ENCODE peak calls at places on chromosomes 13 and 19, in six cellular contexts. X, D, N, T, B and S are unnamed samples.

GRCh38 chr19:49114630-49115363 is 627 bp downstream of the LIN7B start:
- DNase-seq in B (peak; percentile 47), D (peak; percentile 69), N (no peak), X (no peak), T (peak; percentile 88), S (no peak)

GRCh38 chr13:98541701-98542203 is 35.2 kb downstream of the STK24 start:
- DNase-seq in T (no peak), D (no peak), B (peak; percentile 32), X (no peak), N (no peak), S (no peak)

GRCh38 chr19:49469828-49470614 is 4.0 kb upstream of the FLT3LG start:
- DNase-seq in B (no peak), T (no peak), D (no peak), X (peak; percentile 88), N (no peak), S (peak; percentile 84)

GRCh38 chr19:12790628-12791344 is 500 bp upstream of the JUNB start:
- DNase-seq in D (peak; percentile 23), X (no peak), N (no peak), B (no peak), T (no peak), S (no peak)

GRCh38 chr13:79245937-79246574 is 160.0 kb downstream of the RBM26 start:
- DNase-seq in T (no peak), D (no peak), B (no peak), X (peak; percentile 7), N (no peak), S (peak; percentile 16)

GRCh38 chr13:20654156-20654555 is 49.3 kb upstream of the IL17D start:
- DNase-seq in X (no peak), N (no peak), B (peak; percentile 13), T (no peak), D (peak; percentile 8), S (no peak)

GRCh38 chr13:92941167-92941566 is 285.4 kb upstream of the GPC6 start:
- DNase-seq in T (no peak), X (no peak), D (peak; percentile 21), B (peak; percentile 3), N (no peak), S (no peak)

GRCh38 chr13:40344270-40345148 is 321.9 kb downstream of the FOXO1 start:
- DNase-seq in B (peak; percentile 36), N (no peak), X (no peak), T (no peak), D (peak; percentile 85), S (peak; percentile 7)

GRCh38 chr19:43699506-43700367 is 16.1 kb upstream of the IRGC start:
- DNase-seq in T (peak; percentile 57), X (no peak), D (peak; percentile 46), N (no peak), B (peak; percentile 33), S (no peak)

GRCh38 chr13:51811046-51811445 is 7.1 kb upstream of the DHRS12 start:
- DNase-seq in N (peak; percentile 64), B (no peak), X (no peak), T (no peak), D (no peak), S (no peak)

GRCh38 chr13:40319699-40320586 is 346.5 kb downstream of the FOXO1 start:
- DNase-seq in B (no peak), X (no peak), N (no peak), D (no peak), T (no peak), S (no peak)

GRCh38 chr13:52980695-52981094 is 47.9 kb upstream of the OLFM4 start:
- DNase-seq in B (no peak), D (no peak), N (no peak), T (no peak), X (no peak), S (no peak)

GRCh38 chr13:111033172-111034133 is 81.7 kb upstream of the ARHGEF7 start:
- DNase-seq in N (no peak), X (no peak), T (no peak), D (no peak), B (no peak), S (no peak)

GRCh38 chr19:39131255-39131755 is 5.7 kb downstream of the PAK4 start:
- DNase-seq in B (peak; percentile 32), T (no peak), D (peak; percentile 31), X (no peak), N (no peak), S (no peak)

GRCh38 chr13:100630564-100630963 is 42.0 kb upstream of the GGACT start:
- DNase-seq in T (peak; percentile 14), B (no peak), N (peak; percentile 19), X (no peak), D (no peak), S (no peak)

GRCh38 chr19:11375143-11375948 is 880 bp downstream of the SWSAP1 start:
- DNase-seq in B (no peak), D (no peak), X (no peak), N (no peak), T (no peak), S (no peak)

GRCh38 chr19:14505488-14506239 is 9.7 kb upstream of the GIPC1 start:
- DNase-seq in B (peak; percentile 84), T (no peak), D (peak; percentile 64), X (no peak), N (no peak), S (no peak)

GRCh38 chr19:4694211-4694987 is 24.3 kb upstream of the MYDGF start:
- DNase-seq in D (peak; percentile 94), T (peak; percentile 48), B (peak; percentile 89), N (no peak), X (no peak), S (no peak)

GRCh38 chr19:39599116-39599515 is 3.2 kb upstream of the LGALS13 start:
- DNase-seq in N (no peak), B (peak; percentile 38), X (no peak), T (no peak), D (peak; percentile 42), S (no peak)

GRCh38 chr19:16111909-16112752 is 442 bp downstream of the RAB8A start:
- DNase-seq in T (no peak), D (no peak), N (no peak), B (no peak), X (no peak), S (no peak)

GRCh38 chr19:45090034-45090433 is 2.9 kb upstream of the PPP1R37 start:
- DNase-seq in B (no peak), X (no peak), N (no peak), D (no peak), T (no peak), S (no peak)

GRCh38 chr19:50458396-50459066 is 17.8 kb upstream of the EMC10 start:
- DNase-seq in T (no peak), X (no peak), B (peak; percentile 6), D (peak; percentile 37), N (no peak), S (no peak)